ENCODE peak calls at places on chromosomes 4 and X, in six cellular contexts. One of them, this sample, is unnamed.

GRCh38 chr4:92305148-92305877 is 1.5 kb downstream of the GRID2 start:
- DNase-seq in esophagus squamous epithelium: no peak
- DNase-seq in HFF-Myc: no peak
- DNase-seq in lower leg skin: peak
- DNase-seq in WERI-Rb-1: peak
- DNase-seq in cardiac fibroblast: peak
- DNase-seq in this sample: peak

GRCh38 chrX:31497086-31497485 is 425.2 kb upstream of the FTHL17 start:
- DNase-seq in esophagus squamous epithelium: no peak
- DNase-seq in HFF-Myc: no peak
- DNase-seq in lower leg skin: no peak
- DNase-seq in WERI-Rb-1: no peak
- DNase-seq in cardiac fibroblast: peak
- DNase-seq in this sample: peak

GRCh38 chrX:150219374-150220185 is 143.5 kb upstream of the MAMLD1 start:
- DNase-seq in esophagus squamous epithelium: no peak
- DNase-seq in HFF-Myc: no peak
- DNase-seq in lower leg skin: peak
- DNase-seq in WERI-Rb-1: no peak
- DNase-seq in cardiac fibroblast: peak
- DNase-seq in this sample: peak

GRCh38 chr4:140841186-140841585 is 85.0 kb upstream of the TBC1D9 start:
- DNase-seq in esophagus squamous epithelium: no peak
- DNase-seq in HFF-Myc: no peak
- DNase-seq in lower leg skin: no peak
- DNase-seq in WERI-Rb-1: no peak
- DNase-seq in cardiac fibroblast: no peak
- DNase-seq in this sample: no peak

GRCh38 chrX:123959281-123960063 is 2.0 kb upstream of the STAG2 start:
- DNase-seq in esophagus squamous epithelium: no peak
- DNase-seq in HFF-Myc: no peak
- DNase-seq in lower leg skin: peak
- DNase-seq in WERI-Rb-1: peak
- DNase-seq in cardiac fibroblast: peak
- DNase-seq in this sample: peak

GRCh38 chrX:74349387-74349786 is 45.4 kb downstream of the ZCCHC13 start:
- DNase-seq in esophagus squamous epithelium: no peak
- DNase-seq in HFF-Myc: peak
- DNase-seq in lower leg skin: no peak
- DNase-seq in WERI-Rb-1: no peak
- DNase-seq in cardiac fibroblast: peak
- DNase-seq in this sample: peak

GRCh38 chr4:168411318-168412150 is 68.8 kb downstream of the DDX60L start:
- DNase-seq in esophagus squamous epithelium: no peak
- DNase-seq in HFF-Myc: no peak
- DNase-seq in lower leg skin: no peak
- DNase-seq in WERI-Rb-1: no peak
- DNase-seq in cardiac fibroblast: peak
- DNase-seq in this sample: peak

GRCh38 chr4:121330180-121330665 is 50.6 kb downstream of the QRFPR start:
- DNase-seq in esophagus squamous epithelium: no peak
- DNase-seq in HFF-Myc: no peak
- DNase-seq in lower leg skin: no peak
- DNase-seq in WERI-Rb-1: no peak
- DNase-seq in cardiac fibroblast: no peak
- DNase-seq in this sample: no peak

GRCh38 chr4:15234585-15235126 is 193.2 kb upstream of the C1QTNF7 start:
- DNase-seq in esophagus squamous epithelium: no peak
- DNase-seq in HFF-Myc: peak
- DNase-seq in lower leg skin: no peak
- DNase-seq in WERI-Rb-1: no peak
- DNase-seq in cardiac fibroblast: peak
- DNase-seq in this sample: peak

GRCh38 chrX:48003367-48003757 is 427 bp downstream of the ZNF182 start:
- DNase-seq in esophagus squamous epithelium: no peak
- DNase-seq in HFF-Myc: no peak
- DNase-seq in lower leg skin: no peak
- DNase-seq in WERI-Rb-1: no peak
- DNase-seq in cardiac fibroblast: no peak
- DNase-seq in this sample: no peak

GRCh38 chrX:50081282-50081955 is 119.4 kb downstream of the AKAP4 start:
- DNase-seq in esophagus squamous epithelium: no peak
- DNase-seq in HFF-Myc: no peak
- DNase-seq in lower leg skin: no peak
- DNase-seq in WERI-Rb-1: peak
- DNase-seq in cardiac fibroblast: peak
- DNase-seq in this sample: peak

GRCh38 chr4:185997287-185997686 is 71.7 kb upstream of the TLR3 start:
- DNase-seq in esophagus squamous epithelium: no peak
- DNase-seq in HFF-Myc: no peak
- DNase-seq in lower leg skin: no peak
- DNase-seq in WERI-Rb-1: no peak
- DNase-seq in cardiac fibroblast: no peak
- DNase-seq in this sample: no peak

GRCh38 chr4:19580090-19580489 is 671.6 kb upstream of the SLIT2 start:
- DNase-seq in esophagus squamous epithelium: no peak
- DNase-seq in HFF-Myc: no peak
- DNase-seq in lower leg skin: no peak
- DNase-seq in WERI-Rb-1: no peak
- DNase-seq in cardiac fibroblast: peak
- DNase-seq in this sample: peak

GRCh38 chr4:153771058-153771457 is 11.2 kb upstream of the RNF175 start:
- DNase-seq in esophagus squamous epithelium: no peak
- DNase-seq in HFF-Myc: no peak
- DNase-seq in lower leg skin: no peak
- DNase-seq in WERI-Rb-1: no peak
- DNase-seq in cardiac fibroblast: no peak
- DNase-seq in this sample: peak

GRCh38 chr4:77308843-77309242 is 151.8 kb downstream of the CCNG2 start:
- DNase-seq in esophagus squamous epithelium: no peak
- DNase-seq in HFF-Myc: no peak
- DNase-seq in lower leg skin: no peak
- DNase-seq in WERI-Rb-1: no peak
- DNase-seq in cardiac fibroblast: peak
- DNase-seq in this sample: peak

GRCh38 chr4:56870927-56871326 is 36.8 kb upstream of the REST start:
- DNase-seq in esophagus squamous epithelium: no peak
- DNase-seq in HFF-Myc: peak
- DNase-seq in lower leg skin: peak
- DNase-seq in WERI-Rb-1: no peak
- DNase-seq in cardiac fibroblast: peak
- DNase-seq in this sample: peak

GRCh38 chr4:165208741-165209388 is 1.5 kb downstream of the KLHL2 start:
- DNase-seq in esophagus squamous epithelium: no peak
- DNase-seq in HFF-Myc: no peak
- DNase-seq in lower leg skin: no peak
- DNase-seq in WERI-Rb-1: no peak
- DNase-seq in cardiac fibroblast: no peak
- DNase-seq in this sample: peak

GRCh38 chr4:165210566-165210965 is 3.2 kb downstream of the KLHL2 start:
- DNase-seq in esophagus squamous epithelium: no peak
- DNase-seq in HFF-Myc: no peak
- DNase-seq in lower leg skin: no peak
- DNase-seq in WERI-Rb-1: no peak
- DNase-seq in cardiac fibroblast: no peak
- DNase-seq in this sample: no peak

GRCh38 chr4:165208322-165208652 is 926 bp downstream of the KLHL2 start:
- DNase-seq in esophagus squamous epithelium: no peak
- DNase-seq in HFF-Myc: no peak
- DNase-seq in lower leg skin: no peak
- DNase-seq in WERI-Rb-1: no peak
- DNase-seq in cardiac fibroblast: no peak
- DNase-seq in this sample: no peak

GRCh38 chr4:165207431-165208321 is at the start of gene KLHL2:
- DNase-seq in esophagus squamous epithelium: peak
- DNase-seq in HFF-Myc: no peak
- DNase-seq in lower leg skin: peak
- DNase-seq in WERI-Rb-1: peak
- DNase-seq in cardiac fibroblast: peak
- DNase-seq in this sample: peak

GRCh38 chr4:165209796-165210195 is 2.4 kb downstream of the KLHL2 start:
- DNase-seq in esophagus squamous epithelium: no peak
- DNase-seq in HFF-Myc: no peak
- DNase-seq in lower leg skin: no peak
- DNase-seq in WERI-Rb-1: no peak
- DNase-seq in cardiac fibroblast: no peak
- DNase-seq in this sample: no peak
- H3K4me3 ChIP-seq in esophagus squamous epithelium: peak
- H3K4me3 ChIP-seq in HFF-Myc: no peak
- H3K4me3 ChIP-seq in lower leg skin: no peak
- H3K4me3 ChIP-seq in WERI-Rb-1: no peak
- H3K4me3 ChIP-seq in cardiac fibroblast: no peak
- H3K4me3 ChIP-seq in this sample: no peak

GRCh38 chr4:97300561-97300960 is 842.7 kb downstream of the STPG2 start:
- DNase-seq in esophagus squamous epithelium: no peak
- DNase-seq in HFF-Myc: no peak
- DNase-seq in lower leg skin: no peak
- DNase-seq in WERI-Rb-1: no peak
- DNase-seq in cardiac fibroblast: no peak
- DNase-seq in this sample: no peak
- TF ChIP-seq CTCF in esophagus squamous epithelium: no peak
- TF ChIP-seq CTCF in HFF-Myc: no peak
- TF ChIP-seq CTCF in lower leg skin: no peak
- TF ChIP-seq CTCF in WERI-Rb-1: peak
- TF ChIP-seq CTCF in cardiac fibroblast: no peak
- TF ChIP-seq CTCF in this sample: no peak

GRCh38 chr4:165926307-165926706 is 53.3 kb downstream of the TLL1 start:
- DNase-seq in esophagus squamous epithelium: no peak
- DNase-seq in HFF-Myc: no peak
- DNase-seq in lower leg skin: no peak
- DNase-seq in WERI-Rb-1: no peak
- DNase-seq in cardiac fibroblast: no peak
- DNase-seq in this sample: no peak
- H3K4me3 ChIP-seq in esophagus squamous epithelium: no peak
- H3K4me3 ChIP-seq in HFF-Myc: no peak
- H3K4me3 ChIP-seq in lower leg skin: no peak
- H3K4me3 ChIP-seq in WERI-Rb-1: no peak
- H3K4me3 ChIP-seq in cardiac fibroblast: no peak
- H3K4me3 ChIP-seq in this sample: no peak

GRCh38 chrX:155148724-155149537 is 67.3 kb upstream of the VBP1 start:
- DNase-seq in esophagus squamous epithelium: no peak
- DNase-seq in HFF-Myc: no peak
- DNase-seq in lower leg skin: no peak
- DNase-seq in WERI-Rb-1: peak
- DNase-seq in cardiac fibroblast: peak
- DNase-seq in this sample: peak
- TF ChIP-seq CTCF in esophagus squamous epithelium: peak
- TF ChIP-seq CTCF in HFF-Myc: peak
- TF ChIP-seq CTCF in lower leg skin: no peak
- TF ChIP-seq CTCF in WERI-Rb-1: peak
- TF ChIP-seq CTCF in cardiac fibroblast: peak
- TF ChIP-seq CTCF in this sample: peak

GRCh38 chrX:103533428-103534216 is 14.3 kb upstream of the RAB40A start:
- DNase-seq in esophagus squamous epithelium: no peak
- DNase-seq in HFF-Myc: peak
- DNase-seq in lower leg skin: peak
- DNase-seq in WERI-Rb-1: peak
- DNase-seq in cardiac fibroblast: peak
- DNase-seq in this sample: peak
- H3K4me3 ChIP-seq in esophagus squamous epithelium: peak
- H3K4me3 ChIP-seq in HFF-Myc: peak
- H3K4me3 ChIP-seq in lower leg skin: no peak
- H3K4me3 ChIP-seq in WERI-Rb-1: peak
- H3K4me3 ChIP-seq in cardiac fibroblast: peak
- H3K4me3 ChIP-seq in this sample: peak

GRCh38 chrX:16469870-16470269 is 180.1 kb upstream of the S100G start:
- DNase-seq in esophagus squamous epithelium: no peak
- DNase-seq in HFF-Myc: no peak
- DNase-seq in lower leg skin: no peak
- DNase-seq in WERI-Rb-1: no peak
- DNase-seq in cardiac fibroblast: no peak
- DNase-seq in this sample: no peak
- TF ChIP-seq CTCF in esophagus squamous epithelium: no peak
- TF ChIP-seq CTCF in HFF-Myc: peak
- TF ChIP-seq CTCF in lower leg skin: no peak
- TF ChIP-seq CTCF in WERI-Rb-1: no peak
- TF ChIP-seq CTCF in cardiac fibroblast: no peak
- TF ChIP-seq CTCF in this sample: peak

GRCh38 chrX:44872817-44873414 is at the start of gene KDM6A:
- DNase-seq in esophagus squamous epithelium: peak
- DNase-seq in HFF-Myc: peak
- DNase-seq in lower leg skin: peak
- DNase-seq in WERI-Rb-1: peak
- DNase-seq in cardiac fibroblast: peak
- DNase-seq in this sample: peak

GRCh38 chrX:44874481-44875184 is 1.6 kb downstream of the KDM6A start:
- DNase-seq in esophagus squamous epithelium: no peak
- DNase-seq in HFF-Myc: no peak
- DNase-seq in lower leg skin: no peak
- DNase-seq in WERI-Rb-1: peak
- DNase-seq in cardiac fibroblast: peak
- DNase-seq in this sample: peak

GRCh38 chrX:44873415-44874270 is 655 bp downstream of the KDM6A start:
- DNase-seq in esophagus squamous epithelium: no peak
- DNase-seq in HFF-Myc: no peak
- DNase-seq in lower leg skin: peak
- DNase-seq in WERI-Rb-1: peak
- DNase-seq in cardiac fibroblast: peak
- DNase-seq in this sample: peak

GRCh38 chrX:44872319-44872816 is 620 bp upstream of the KDM6A start:
- DNase-seq in esophagus squamous epithelium: no peak
- DNase-seq in HFF-Myc: no peak
- DNase-seq in lower leg skin: peak
- DNase-seq in WERI-Rb-1: peak
- DNase-seq in cardiac fibroblast: no peak
- DNase-seq in this sample: peak

DNA sequence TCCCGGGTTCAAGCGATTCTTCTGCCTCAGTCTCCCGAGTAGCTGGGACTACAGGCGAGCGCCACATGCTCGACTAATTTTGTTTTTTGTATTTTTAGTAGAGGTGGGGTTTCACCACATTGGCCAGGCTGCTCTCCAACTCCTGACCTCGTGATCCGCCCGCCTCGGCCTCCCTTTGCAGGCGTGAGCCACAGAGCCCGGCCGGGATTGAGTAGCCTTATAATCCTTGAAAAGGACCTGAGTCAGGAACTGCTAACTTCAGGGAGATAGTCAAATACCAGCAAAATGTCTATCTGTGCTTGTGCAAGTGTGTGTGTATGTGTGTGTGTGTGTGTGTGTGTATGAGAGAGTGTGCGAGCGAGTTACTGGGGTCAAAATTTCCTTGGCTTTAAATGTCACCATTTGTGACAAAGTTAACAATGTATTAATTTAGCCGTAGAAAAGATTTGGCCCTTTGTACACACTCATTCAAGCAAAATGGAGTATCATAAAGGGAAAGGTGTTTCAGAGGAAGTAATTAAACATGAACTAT is 1.8 kb upstream of the KDM6A start:
- DNase-seq in esophagus squamous epithelium: no peak
- DNase-seq in HFF-Myc: no peak
- DNase-seq in lower leg skin: no peak
- DNase-seq in WERI-Rb-1: no peak
- DNase-seq in cardiac fibroblast: peak
- DNase-seq in this sample: peak
- H3K4me3 ChIP-seq in esophagus squamous epithelium: no peak
- H3K4me3 ChIP-seq in HFF-Myc: peak
- H3K4me3 ChIP-seq in lower leg skin: no peak
- H3K4me3 ChIP-seq in WERI-Rb-1: peak
- H3K4me3 ChIP-seq in cardiac fibroblast: no peak
- H3K4me3 ChIP-seq in this sample: peak

GRCh38 chrX:45133465-45133864 is 67.2 kb downstream of the DIPK2B start:
- DNase-seq in esophagus squamous epithelium: no peak
- DNase-seq in HFF-Myc: no peak
- DNase-seq in lower leg skin: no peak
- DNase-seq in WERI-Rb-1: no peak
- DNase-seq in cardiac fibroblast: no peak
- DNase-seq in this sample: no peak
- TF ChIP-seq CTCF in esophagus squamous epithelium: no peak
- TF ChIP-seq CTCF in HFF-Myc: no peak
- TF ChIP-seq CTCF in lower leg skin: no peak
- TF ChIP-seq CTCF in WERI-Rb-1: no peak
- TF ChIP-seq CTCF in cardiac fibroblast: no peak
- TF ChIP-seq CTCF in this sample: no peak

This sample was measured in fibroblast of mammary gland.